ENCODE peak calls at places on chromosomes 16 and 17, in five cellular contexts. Q, S, J, W and R are unnamed samples.

GRCh38 chr17:78873519-78874340 is 29.3 kb downstream of the CEP295NL start:
- DNase-seq in Q (no peak), S (no peak), J (no peak), W (no peak), R (peak)

GRCh38 chr17:8951210-8951609 is 14.3 kb downstream of the PIK3R5 start:
- DNase-seq in Q (no peak), S (no peak), J (no peak), W (no peak), R (no peak)

GRCh38 chr17:79048826-79049755 is 25.1 kb downstream of the C1QTNF1 start:
- DNase-seq in Q (no peak), S (no peak), J (no peak), W (no peak), R (no peak)

GRCh38 chr16:50603206-50604064 is 55.2 kb downstream of the NKD1 start:
- DNase-seq in Q (no peak), S (no peak), J (no peak), W (no peak), R (no peak)

GRCh38 chr16:57889960-57890751 is 80.8 kb downstream of the CNGB1 start:
- DNase-seq in Q (no peak), S (no peak), J (no peak), W (no peak), R (no peak)

GRCh38 chr17:40097931-40098845 is 2.2 kb downstream of the NR1D1 start:
- DNase-seq in Q (no peak), S (peak), J (no peak), W (no peak), R (no peak)

GRCh38 chr16:88558457-88559442 is 11.5 kb upstream of the ZC3H18 start:
- DNase-seq in Q (peak), S (peak), J (no peak), W (no peak), R (peak)

GRCh38 chr17:32742686-32743538 is 134.0 kb downstream of the MYO1D start:
- DNase-seq in Q (no peak), S (no peak), J (no peak), W (no peak), R (no peak)

GRCh38 chr17:40312131-40312731 is 3.3 kb downstream of the RARA start:
- DNase-seq in Q (no peak), S (no peak), J (no peak), W (no peak), R (peak)

GRCh38 chr17:8675306-8675705 is 44.8 kb upstream of the MYH10 start:
- DNase-seq in Q (no peak), S (no peak), J (no peak), W (no peak), R (no peak)

GRCh38 chr16:84541999-84542876 is 37.8 kb upstream of the MEAK7 start:
- DNase-seq in Q (no peak), S (no peak), J (no peak), W (no peak), R (peak)

GRCh38 chr17:13099906-13100305 is 82.1 kb upstream of the ELAC2 start:
- DNase-seq in Q (no peak), S (no peak), J (no peak), W (no peak), R (no peak)

GRCh38 chr17:70119545-70119944 is 44.5 kb downstream of the KCNJ16 start:
- DNase-seq in Q (no peak), S (no peak), J (no peak), W (no peak), R (no peak)

GRCh38 chr17:77749316-77749715 is 209.2 kb upstream of the TNRC6C start:
- DNase-seq in Q (no peak), S (no peak), J (no peak), W (no peak), R (no peak)
- TF ChIP-seq JUND in Q (no peak), S (no peak), J (no peak), W (no peak), R (no peak)

GRCh38 chr17:29041091-29041490 is 1.9 kb upstream of the PIPOX start:
- DNase-seq in Q (no peak), S (no peak), J (no peak), W (no peak), R (no peak)

GRCh38 chr17:29043539-29044165 is 711 bp downstream of the PIPOX start:
- DNase-seq in Q (no peak), S (no peak), J (no peak), W (no peak), R (no peak)

GRCh38 chr17:29039764-29040598 is 3.0 kb upstream of the PIPOX start:
- DNase-seq in Q (no peak), S (no peak), J (no peak), W (no peak), R (no peak)

GRCh38 chr17:29042679-29043538 is at the start of gene PIPOX:
- DNase-seq in Q (no peak), S (peak), J (peak), W (peak), R (no peak)

GRCh38 chr17:29042026-29042678 is 789 bp upstream of the PIPOX start:
- DNase-seq in Q (no peak), S (no peak), J (no peak), W (no peak), R (no peak)
- TF ChIP-seq JUND in Q (no peak), S (no peak), J (no peak), W (no peak), R (no peak)

DNA sequence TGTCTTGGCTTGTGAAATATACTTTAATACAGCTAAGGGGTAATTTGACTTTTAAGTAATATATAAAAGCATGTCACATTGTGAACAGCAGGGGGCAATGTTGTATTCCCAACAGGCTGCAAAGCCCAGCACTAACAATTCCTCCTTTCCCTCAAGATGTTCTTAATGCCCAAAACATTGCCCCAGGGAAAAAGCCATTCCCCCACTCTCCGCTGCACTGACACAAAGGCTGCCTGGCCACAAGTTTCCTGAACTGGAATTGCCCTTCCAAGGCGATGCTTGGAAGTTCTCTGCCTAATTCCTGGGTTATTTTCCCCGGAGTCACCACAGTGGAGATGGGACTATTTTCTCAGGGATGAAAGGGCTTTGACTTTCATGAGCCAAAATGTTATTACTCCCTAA is 27.2 kb downstream of the CLEC16A start:
- DNase-seq in Q (peak), S (peak), J (no peak), W (no peak), R (peak)
- TF ChIP-seq JUND in Q (no peak), S (no peak), J (no peak), W (no peak), R (no peak)

GRCh38 chr17:44688675-44689491 is 693 bp downstream of the CCDC43 start:
- DNase-seq in Q (no peak), S (peak), J (no peak), W (no peak), R (no peak)
- TF ChIP-seq JUND in Q (no peak), S (no peak), J (no peak), W (no peak), R (no peak)